ENCODE peak calls at places on chromosomes 12 and 14, in nine cellular contexts. F is Panc1; B is thoracic aorta; S is gastrocnemius medialis; D is K562; R is pancreas; Z is CD8-positive, alpha-beta T cell; W is lower lobe of right lung; A is GM12878. M is an unnamed sample.

GRCh38 chr12:42421844-42422779 is 96.1 kb downstream of the PPHLN1 start:
- ATAC-seq in Z (no peak), D (peak; percentile 60), R (peak; percentile 89), W (no peak), A (peak; percentile 95), B (peak; percentile 99), F (no peak), S (peak; percentile 78), M (peak; percentile 74)

GRCh38 chr14:99596071-99596627 is 7.9 kb downstream of the CCDC85C start:
- ATAC-seq in D (no peak), W (peak; percentile 92), S (peak; percentile 53), F (peak; percentile 18), A (no peak), R (peak; percentile 86), Z (no peak), B (no peak), M (peak; percentile 59)

GRCh38 chr14:60642270-60642789 is 6.9 kb downstream of the SIX1 start:
- ATAC-seq in R (peak; percentile 70), W (peak; percentile 27), Z (no peak), A (no peak), B (no peak), S (peak; percentile 37), D (no peak), F (no peak), M (no peak)

GRCh38 chr12:4307593-4308333 is 13.2 kb upstream of the TIGAR start:
- ATAC-seq in S (peak; percentile 98), D (peak; percentile 88), Z (no peak), R (peak; percentile 96), A (peak; percentile 73), W (peak; percentile 89), F (peak; percentile 99), B (no peak), M (peak; percentile 94)

GRCh38 chr12:40802656-40803055 is 110.4 kb downstream of the CNTN1 start:
- ATAC-seq in F (no peak), W (no peak), B (no peak), Z (no peak), D (no peak), R (no peak), A (no peak), S (no peak), M (no peak)

GRCh38 chr12:120936197-120936596 is 32.0 kb upstream of the SPPL3 start:
- ATAC-seq in W (peak; percentile 53), A (peak; percentile 55), D (no peak), F (no peak), B (no peak), S (no peak), R (peak; percentile 56), Z (no peak), M (no peak)

GRCh38 chr12:95102916-95103671 is 29.7 kb upstream of the NR2C1 start:
- ATAC-seq in B (no peak), F (peak; percentile 94), A (peak; percentile 98), W (peak; percentile 49), S (peak; percentile 56), Z (peak; percentile 77), D (no peak), R (peak; percentile 78), M (no peak)

GRCh38 chr14:22096511-22096890 is 422.9 kb upstream of the OR4E1 start:
- ATAC-seq in A (no peak), D (no peak), R (no peak), F (no peak), S (no peak), W (no peak), B (no peak), Z (peak; percentile 69), M (no peak)

GRCh38 chr12:52389313-52390207 is 4.1 kb upstream of the KRT84 start:
- ATAC-seq in F (peak; percentile 28), B (no peak), W (no peak), R (peak; percentile 31), S (no peak), Z (no peak), A (no peak), D (no peak), M (no peak)

GRCh38 chr14:28264306-28264705 is 502.3 kb upstream of the FOXG1 start:
- ATAC-seq in R (no peak), B (no peak), W (no peak), A (no peak), D (no peak), S (no peak), Z (no peak), F (no peak), M (no peak)

GRCh38 chr12:119071176-119071575 is 89.8 kb downstream of the SRRM4 start:
- ATAC-seq in S (no peak), F (no peak), A (no peak), Z (no peak), D (no peak), R (no peak), W (no peak), B (no peak), M (no peak)

GRCh38 chr14:69014829-69015259 is 35.7 kb upstream of the ACTN1 start:
- ATAC-seq in F (no peak), A (no peak), B (no peak), W (no peak), S (no peak), R (peak; percentile 57), D (no peak), Z (no peak), M (no peak)

GRCh38 chr12:56243731-56244181 is 13.9 kb downstream of the SLC39A5 start:
- ATAC-seq in Z (no peak), D (peak; percentile 73), F (no peak), B (no peak), S (no peak), W (no peak), R (peak; percentile 72), A (no peak), M (peak; percentile 17)

GRCh38 chr12:49810159-49810459 is 18.1 kb downstream of the NCKAP5L start:
- ATAC-seq in A (no peak), Z (no peak), S (peak; percentile 16), F (no peak), B (no peak), W (no peak), R (no peak), D (no peak), M (no peak)

GRCh38 chr14:81208489-81208888 is 12.3 kb downstream of the GTF2A1 start:
- ATAC-seq in Z (no peak), S (peak; percentile 56), A (no peak), B (no peak), D (no peak), R (peak; percentile 66), W (peak; percentile 51), F (no peak), M (no peak)

GRCh38 chr12:93727195-93727811 is 50.1 kb downstream of the CRADD start:
- ATAC-seq in B (peak; percentile 73), S (peak; percentile 89), Z (no peak), D (peak; percentile 70), W (no peak), R (peak; percentile 68), A (peak; percentile 49), F (peak; percentile 69), M (peak; percentile 53)

GRCh38 chr12:10301103-10301502 is 6.6 kb upstream of the KLRD1 start:
- ATAC-seq in R (no peak), D (no peak), W (no peak), Z (no peak), S (no peak), A (no peak), F (no peak), B (no peak), M (no peak)

GRCh38 chr12:48128800-48129199 is 9.6 kb downstream of the PFKM start:
- ATAC-seq in Z (no peak), W (no peak), R (no peak), B (no peak), D (no peak), F (no peak), A (no peak), S (no peak), M (no peak)

GRCh38 chr12:402127-402456 is 648 bp downstream of the CCDC77 start:
- ATAC-seq in A (peak; percentile 13), W (no peak), F (no peak), S (no peak), Z (no peak), R (no peak), D (peak; percentile 55), B (no peak), M (no peak)

GRCh38 chr12:65655074-65655493 is 169.2 kb upstream of the HMGA2 start:
- ATAC-seq in B (no peak), R (no peak), A (no peak), D (peak; percentile 81), F (no peak), W (no peak), S (no peak), Z (no peak), M (no peak)

GRCh38 chr14:21133896-21134295 is 22.0 kb downstream of the OR5AU1 start:
- ATAC-seq in D (peak; percentile 34), B (no peak), Z (no peak), A (no peak), S (no peak), F (no peak), W (no peak), R (no peak), M (no peak)

GRCh38 chr12:90091809-90092208 is 383.2 kb upstream of the ATP2B1 start:
- ATAC-seq in W (no peak), S (no peak), F (no peak), R (no peak), D (no peak), Z (no peak), A (no peak), B (no peak), M (no peak)

GRCh38 chr14:70665448-70666363 is 24.0 kb downstream of the TTC9 start:
- ATAC-seq in R (peak; percentile 94), A (peak; percentile 73), B (no peak), W (peak; percentile 92), S (no peak), Z (no peak), F (no peak), D (no peak), M (no peak)

GRCh38 chr12:15632708-15633107 is 156.5 kb downstream of the EPS8 start:
- ATAC-seq in R (no peak), B (no peak), A (no peak), D (no peak), S (no peak), F (no peak), W (no peak), Z (no peak), M (no peak)
- H3K4me1 ChIP-seq in R (peaks cover 13% of the 10 kb centered on the region), B (peaks cover 34% of the 10 kb centered on the region), A (no peaks in the 10 kb centered on the region), D (no peaks in the 10 kb centered on the region), S (peaks cover 28% of the 10 kb centered on the region), F (peaks cover 10% of the 10 kb centered on the region), W (peaks cover 5% of the 10 kb centered on the region), Z (no peaks in the 10 kb centered on the region), M (peaks cover 36% of the 10 kb centered on the region)

GRCh38 chr12:21500786-21501257 is 613 bp downstream of the RECQL start:
- ATAC-seq in A (peak; percentile 3), D (no peak), S (no peak), W (no peak), B (no peak), Z (peak; percentile 2), F (no peak), R (no peak), M (no peak)
- H3K4me3 ChIP-seq in A (peak overlapping the region; percentile 94), D (peak overlapping the region; percentile 100), S (peak overlapping the region; percentile 89), W (peak overlapping the region; percentile 90), B (peak overlapping the region; percentile 93), Z (peak overlapping the region; percentile 95), F (peak overlapping the region; percentile 97), R (peak overlapping the region; percentile 83), M (peak overlapping the region; percentile 86)

GRCh38 chr12:101783838-101784237 is 44.6 kb upstream of the SYCP3 start:
- ATAC-seq in R (no peak), Z (no peak), B (no peak), S (no peak), F (no peak), D (no peak), W (no peak), A (no peak), M (no peak)
- H3K4me1 ChIP-seq in R (no peaks in the 10 kb centered on the region), Z (no peaks in the 10 kb centered on the region), B (no peaks in the 10 kb centered on the region), S (peaks cover 17% of the 10 kb centered on the region), F (no peaks in the 10 kb centered on the region), D (no peaks in the 10 kb centered on the region), W (no peaks in the 10 kb centered on the region), A (no peaks in the 10 kb centered on the region), M (no peaks in the 10 kb centered on the region)

GRCh38 chr14:36647827-36648753 is 13.6 kb upstream of the PAX9 start:
- ATAC-seq in Z (no peak), F (peak; percentile 94), S (no peak), D (peak; percentile 96), W (peak; percentile 91), B (peak; percentile 57), R (peak; percentile 95), A (no peak), M (peak; percentile 47)
- H3K4me3 ChIP-seq in Z (no peak overlapping the region), F (peak overlapping the region; percentile 37), S (peak overlapping the region; percentile 40), D (peak overlapping the region; percentile 36), W (peak overlapping the region; percentile 44), B (peak overlapping the region; percentile 71), R (peak overlapping the region; percentile 42), A (no peak overlapping the region), M (peak overlapping the region; percentile 45)